ENCODE peak calls at places on chromosome 9, in seven cellular contexts. One of them, this sample, is unnamed.

GRCh38 chr9:21690561-21690960 is 111.9 kb upstream of the MTAP start:
- DNase-seq in left cardiac atrium: no peak
- DNase-seq in stimulated activated CD4-positive, alpha-beta T cell treated with anti-CD3 and anti-CD28 coated beads, Interleukin-1b, Interleukin-23, amount 100 ng/mL, for 24 hours: no peak
- DNase-seq in stimulated activated CD8-positive, alpha-beta memory T cell treated with anti-CD3 and anti-CD28 coated beads, Interleukin-2, amount 100 ng/mL, for 1 hour: no peak
- DNase-seq in A172: no peak
- DNase-seq in sciatic nerve: no peak
- DNase-seq in fibroblast of lung: no peak
- DNase-seq in this sample: no peak

GRCh38 chr9:113154471-113154870 is 3.7 kb downstream of the SLC31A2 start:
- DNase-seq in left cardiac atrium: no peak
- DNase-seq in stimulated activated CD4-positive, alpha-beta T cell treated with anti-CD3 and anti-CD28 coated beads, Interleukin-1b, Interleukin-23, amount 100 ng/mL, for 24 hours: no peak
- DNase-seq in stimulated activated CD8-positive, alpha-beta memory T cell treated with anti-CD3 and anti-CD28 coated beads, Interleukin-2, amount 100 ng/mL, for 1 hour: no peak
- DNase-seq in A172: peak
- DNase-seq in sciatic nerve: no peak
- DNase-seq in fibroblast of lung: peak
- DNase-seq in this sample: no peak

GRCh38 chr9:111294691-111295451 is 35.2 kb downstream of the OR2K2 start:
- DNase-seq in left cardiac atrium: no peak
- DNase-seq in stimulated activated CD4-positive, alpha-beta T cell treated with anti-CD3 and anti-CD28 coated beads, Interleukin-1b, Interleukin-23, amount 100 ng/mL, for 24 hours: no peak
- DNase-seq in stimulated activated CD8-positive, alpha-beta memory T cell treated with anti-CD3 and anti-CD28 coated beads, Interleukin-2, amount 100 ng/mL, for 1 hour: no peak
- DNase-seq in A172: no peak
- DNase-seq in sciatic nerve: no peak
- DNase-seq in fibroblast of lung: no peak
- DNase-seq in this sample: no peak

GRCh38 chr9:96107436-96107835 is 194.5 kb downstream of the HSD17B3 start:
- DNase-seq in left cardiac atrium: no peak
- DNase-seq in stimulated activated CD4-positive, alpha-beta T cell treated with anti-CD3 and anti-CD28 coated beads, Interleukin-1b, Interleukin-23, amount 100 ng/mL, for 24 hours: no peak
- DNase-seq in stimulated activated CD8-positive, alpha-beta memory T cell treated with anti-CD3 and anti-CD28 coated beads, Interleukin-2, amount 100 ng/mL, for 1 hour: no peak
- DNase-seq in A172: no peak
- DNase-seq in sciatic nerve: no peak
- DNase-seq in fibroblast of lung: no peak
- DNase-seq in this sample: no peak

GRCh38 chr9:87445646-87446045 is 52.0 kb upstream of the DAPK1 start:
- DNase-seq in left cardiac atrium: peak
- DNase-seq in stimulated activated CD4-positive, alpha-beta T cell treated with anti-CD3 and anti-CD28 coated beads, Interleukin-1b, Interleukin-23, amount 100 ng/mL, for 24 hours: peak
- DNase-seq in stimulated activated CD8-positive, alpha-beta memory T cell treated with anti-CD3 and anti-CD28 coated beads, Interleukin-2, amount 100 ng/mL, for 1 hour: no peak
- DNase-seq in A172: peak
- DNase-seq in sciatic nerve: no peak
- DNase-seq in fibroblast of lung: peak
- DNase-seq in this sample: peak

GRCh38 chr9:81423589-81424326 is 265.6 kb downstream of the TLE1 start:
- DNase-seq in left cardiac atrium: no peak
- DNase-seq in stimulated activated CD4-positive, alpha-beta T cell treated with anti-CD3 and anti-CD28 coated beads, Interleukin-1b, Interleukin-23, amount 100 ng/mL, for 24 hours: no peak
- DNase-seq in stimulated activated CD8-positive, alpha-beta memory T cell treated with anti-CD3 and anti-CD28 coated beads, Interleukin-2, amount 100 ng/mL, for 1 hour: no peak
- DNase-seq in A172: no peak
- DNase-seq in sciatic nerve: no peak
- DNase-seq in fibroblast of lung: peak
- DNase-seq in this sample: no peak

GRCh38 chr9:29214702-29215248 is 1641.5 kb upstream of the C9orf72 start:
- DNase-seq in left cardiac atrium: no peak
- DNase-seq in stimulated activated CD4-positive, alpha-beta T cell treated with anti-CD3 and anti-CD28 coated beads, Interleukin-1b, Interleukin-23, amount 100 ng/mL, for 24 hours: no peak
- DNase-seq in stimulated activated CD8-positive, alpha-beta memory T cell treated with anti-CD3 and anti-CD28 coated beads, Interleukin-2, amount 100 ng/mL, for 1 hour: no peak
- DNase-seq in A172: no peak
- DNase-seq in sciatic nerve: no peak
- DNase-seq in fibroblast of lung: no peak
- DNase-seq in this sample: peak

GRCh38 chr9:76882686-76883085 is 23.2 kb downstream of the PRUNE2 start:
- DNase-seq in left cardiac atrium: no peak
- DNase-seq in stimulated activated CD4-positive, alpha-beta T cell treated with anti-CD3 and anti-CD28 coated beads, Interleukin-1b, Interleukin-23, amount 100 ng/mL, for 24 hours: no peak
- DNase-seq in stimulated activated CD8-positive, alpha-beta memory T cell treated with anti-CD3 and anti-CD28 coated beads, Interleukin-2, amount 100 ng/mL, for 1 hour: no peak
- DNase-seq in A172: no peak
- DNase-seq in sciatic nerve: no peak
- DNase-seq in fibroblast of lung: no peak
- DNase-seq in this sample: no peak

GRCh38 chr9:112002131-112002846 is 105.7 kb downstream of the UGCG start:
- DNase-seq in left cardiac atrium: no peak
- DNase-seq in stimulated activated CD4-positive, alpha-beta T cell treated with anti-CD3 and anti-CD28 coated beads, Interleukin-1b, Interleukin-23, amount 100 ng/mL, for 24 hours: no peak
- DNase-seq in stimulated activated CD8-positive, alpha-beta memory T cell treated with anti-CD3 and anti-CD28 coated beads, Interleukin-2, amount 100 ng/mL, for 1 hour: no peak
- DNase-seq in A172: no peak
- DNase-seq in sciatic nerve: no peak
- DNase-seq in fibroblast of lung: no peak
- DNase-seq in this sample: no peak

GRCh38 chr9:133355881-133356357 is 368 bp downstream of the SURF1 start:
- DNase-seq in left cardiac atrium: no peak
- DNase-seq in stimulated activated CD4-positive, alpha-beta T cell treated with anti-CD3 and anti-CD28 coated beads, Interleukin-1b, Interleukin-23, amount 100 ng/mL, for 24 hours: no peak
- DNase-seq in stimulated activated CD8-positive, alpha-beta memory T cell treated with anti-CD3 and anti-CD28 coated beads, Interleukin-2, amount 100 ng/mL, for 1 hour: no peak
- DNase-seq in A172: no peak
- DNase-seq in sciatic nerve: no peak
- DNase-seq in fibroblast of lung: no peak
- DNase-seq in this sample: no peak

GRCh38 chr9:136762915-136763648 is 1.2 kb downstream of the LCN15 start:
- DNase-seq in left cardiac atrium: peak
- DNase-seq in stimulated activated CD4-positive, alpha-beta T cell treated with anti-CD3 and anti-CD28 coated beads, Interleukin-1b, Interleukin-23, amount 100 ng/mL, for 24 hours: no peak
- DNase-seq in stimulated activated CD8-positive, alpha-beta memory T cell treated with anti-CD3 and anti-CD28 coated beads, Interleukin-2, amount 100 ng/mL, for 1 hour: peak
- DNase-seq in A172: no peak
- DNase-seq in sciatic nerve: no peak
- DNase-seq in fibroblast of lung: peak
- DNase-seq in this sample: peak

GRCh38 chr9:98742325-98743280 is 33.9 kb upstream of the GABBR2 start:
- DNase-seq in left cardiac atrium: no peak
- DNase-seq in stimulated activated CD4-positive, alpha-beta T cell treated with anti-CD3 and anti-CD28 coated beads, Interleukin-1b, Interleukin-23, amount 100 ng/mL, for 24 hours: no peak
- DNase-seq in stimulated activated CD8-positive, alpha-beta memory T cell treated with anti-CD3 and anti-CD28 coated beads, Interleukin-2, amount 100 ng/mL, for 1 hour: no peak
- DNase-seq in A172: peak
- DNase-seq in sciatic nerve: no peak
- DNase-seq in fibroblast of lung: peak
- DNase-seq in this sample: no peak

GRCh38 chr9:71004196-71004595 is 117.2 kb downstream of the TRPM3 start:
- DNase-seq in left cardiac atrium: no peak
- DNase-seq in stimulated activated CD4-positive, alpha-beta T cell treated with anti-CD3 and anti-CD28 coated beads, Interleukin-1b, Interleukin-23, amount 100 ng/mL, for 24 hours: no peak
- DNase-seq in stimulated activated CD8-positive, alpha-beta memory T cell treated with anti-CD3 and anti-CD28 coated beads, Interleukin-2, amount 100 ng/mL, for 1 hour: no peak
- DNase-seq in A172: no peak
- DNase-seq in sciatic nerve: no peak
- DNase-seq in fibroblast of lung: peak
- DNase-seq in this sample: no peak

GRCh38 chr9:127931092-127931881 is 710 bp upstream of the PIP5KL1 start:
- DNase-seq in left cardiac atrium: no peak
- DNase-seq in stimulated activated CD4-positive, alpha-beta T cell treated with anti-CD3 and anti-CD28 coated beads, Interleukin-1b, Interleukin-23, amount 100 ng/mL, for 24 hours: no peak
- DNase-seq in stimulated activated CD8-positive, alpha-beta memory T cell treated with anti-CD3 and anti-CD28 coated beads, Interleukin-2, amount 100 ng/mL, for 1 hour: no peak
- DNase-seq in A172: peak
- DNase-seq in sciatic nerve: no peak
- DNase-seq in fibroblast of lung: peak
- DNase-seq in this sample: no peak